ENCODE peak calls at places on chromosome 9, in nine cellular contexts. W is fibroblast of mammary gland, B is cardiac fibroblast, O is endothelial cell of umbilical vein, V is choroid plexus epithelial cell, H is pancreas, J is breast epithelium, G is fibroblast of pulmonary artery, F is tibial artery. D is an unnamed sample.

GRCh38 chr9:77954018-77954417 is 77.6 kb downstream of the GNAQ start:
- DNase-seq in W (peak), B (peak), O (no peak), V (peak), H (no peak), J (no peak), G (no peak), F (no peak), D (no peak)

GRCh38 chr9:76310991-76311390 is 83.2 kb downstream of the RFK start:
- DNase-seq in W (no peak), B (no peak), O (no peak), V (no peak), H (no peak), J (no peak), G (no peak), F (no peak), D (no peak)

GRCh38 chr9:21747171-21747570 is 55.3 kb upstream of the MTAP start:
- DNase-seq in W (peak), B (peak), O (no peak), V (peak), H (no peak), J (no peak), G (peak), F (no peak), D (no peak)

GRCh38 chr9:83425240-83425639 is 113.0 kb downstream of the FRMD3 start:
- DNase-seq in W (no peak), B (peak), O (no peak), V (no peak), H (no peak), J (no peak), G (no peak), F (no peak), D (no peak)

GRCh38 chr9:16530669-16531461 is 339.6 kb downstream of the BNC2 start:
- DNase-seq in W (peak), B (no peak), O (no peak), V (peak), H (no peak), J (no peak), G (peak), F (no peak), D (no peak)

GRCh38 chr9:116701940-116702642 is 15.0 kb downstream of the TRIM32 start:
- DNase-seq in W (no peak), B (peak), O (no peak), V (peak), H (no peak), J (no peak), G (no peak), F (no peak), D (no peak)

GRCh38 chr9:121819511-121820231 is 168.2 kb downstream of the DAB2IP start:
- DNase-seq in W (peak), B (no peak), O (peak), V (peak), H (no peak), J (no peak), G (no peak), F (no peak), D (peak)

GRCh38 chr9:125839322-125839721 is 92.1 kb downstream of the PBX3 start:
- DNase-seq in W (no peak), B (no peak), O (peak), V (no peak), H (no peak), J (no peak), G (no peak), F (no peak), D (no peak)

GRCh38 chr9:129070670-129071525 is 10.0 kb upstream of the DOLPP1 start:
- DNase-seq in W (no peak), B (no peak), O (no peak), V (no peak), H (no peak), J (no peak), G (no peak), F (no peak), D (no peak)

GRCh38 chr9:89839952-89840351 is 235.1 kb downstream of the GADD45G start:
- DNase-seq in W (no peak), B (no peak), O (no peak), V (no peak), H (no peak), J (no peak), G (no peak), F (no peak), D (no peak)

GRCh38 chr9:117307701-117308100 is 107.2 kb downstream of the ASTN2 start:
- DNase-seq in W (no peak), B (no peak), O (no peak), V (no peak), H (no peak), J (no peak), G (no peak), F (no peak), D (no peak)

GRCh38 chr9:105968811-105969466 is 274.6 kb downstream of the TMEM38B start:
- DNase-seq in W (no peak), B (no peak), O (no peak), V (no peak), H (no peak), J (no peak), G (no peak), F (no peak), D (no peak)

GRCh38 chr9:105969672-105970071 is 275.3 kb downstream of the TMEM38B start:
- DNase-seq in W (no peak), B (no peak), O (no peak), V (no peak), H (no peak), J (no peak), G (no peak), F (no peak), D (no peak)

GRCh38 chr9:105973811-105974407 is 279.6 kb downstream of the TMEM38B start:
- DNase-seq in W (peak), B (no peak), O (no peak), V (peak), H (no peak), J (no peak), G (peak), F (no peak), D (no peak)

GRCh38 chr9:105976257-105976656 is 281.9 kb downstream of the TMEM38B start:
- DNase-seq in W (no peak), B (no peak), O (no peak), V (no peak), H (no peak), J (no peak), G (no peak), F (no peak), D (no peak)

DNA sequence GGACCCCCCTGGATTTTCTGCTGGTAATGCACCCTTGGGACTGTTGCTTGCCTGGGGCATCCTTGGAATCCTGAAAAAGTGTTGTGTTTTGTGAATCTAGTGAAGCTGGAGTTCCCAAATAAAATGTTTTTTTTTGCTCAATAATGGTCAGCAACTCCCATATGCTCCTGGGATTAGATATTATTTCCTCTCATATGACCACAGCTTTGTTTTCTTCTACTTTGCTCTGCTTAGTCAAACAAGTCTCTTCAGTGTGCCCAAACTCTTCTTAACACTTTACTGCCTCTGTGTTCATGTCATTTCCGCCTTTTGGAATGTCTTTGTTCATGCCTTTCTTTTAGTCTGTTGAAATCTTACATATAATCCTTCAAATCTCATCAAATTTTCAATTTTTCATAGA is 278.5 kb downstream of the TMEM38B start:
- DNase-seq in W (no peak), B (no peak), O (no peak), V (no peak), H (no peak), J (no peak), G (no peak), F (no peak), D (no peak)
- TF ChIP-seq CTCF in W (no peak), B (no peak), O (no peak), V (no peak), H (no peak), J (no peak), G (no peak), F (no peak), D (no peak)

DNA sequence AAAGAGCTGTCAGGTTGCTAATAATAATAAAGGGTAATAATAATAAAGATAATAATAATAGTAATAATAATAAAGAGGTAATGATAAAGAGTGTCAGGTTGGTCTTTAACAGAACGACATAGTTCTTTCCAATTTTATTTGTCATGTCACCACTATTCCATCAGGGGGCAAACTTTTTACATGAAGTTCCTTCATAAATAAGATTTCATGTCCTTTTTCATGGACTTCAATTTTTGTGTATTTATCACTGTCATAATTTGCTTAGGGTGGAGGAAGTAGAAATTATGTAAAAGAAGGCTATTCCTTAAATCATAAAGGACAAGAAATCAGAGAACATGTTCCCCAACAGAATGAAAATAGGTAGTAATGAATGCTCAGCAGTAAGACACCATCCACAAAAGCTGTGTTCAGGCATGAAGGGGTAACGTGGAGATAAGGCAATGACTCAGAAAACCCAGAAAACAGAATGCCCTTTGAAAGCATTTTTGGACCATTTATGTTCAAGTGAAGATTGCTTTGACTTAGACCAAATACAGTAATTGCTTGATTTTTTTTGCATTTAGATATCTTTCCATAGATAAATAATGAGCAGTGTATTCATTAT is 72.7 kb downstream of the ZFAND5 start:
- DNase-seq in W (peak), B (peak), O (peak), V (peak), H (no peak), J (no peak), G (peak), F (no peak), D (peak)
- TF ChIP-seq CTCF in W (peak), B (peak), O (peak), V (peak), H (peak), J (peak), G (peak), F (peak), D (peak)

GRCh38 chr9:108466238-108466637 is 389.5 kb downstream of the ACTL7B start:
- DNase-seq in W (no peak), B (no peak), O (no peak), V (no peak), H (no peak), J (no peak), G (no peak), F (no peak), D (no peak)

GRCh38 chr9:108463927-108464606 is 391.7 kb downstream of the ACTL7B start:
- DNase-seq in W (peak), B (no peak), O (no peak), V (no peak), H (no peak), J (peak), G (peak), F (peak), D (no peak)

GRCh38 chr9:108468364-108468763 is 387.4 kb downstream of the ACTL7B start:
- DNase-seq in W (peak), B (peak), O (peak), V (peak), H (no peak), J (no peak), G (peak), F (no peak), D (peak)

GRCh38 chr9:108469654-108470053 is 386.1 kb downstream of the ACTL7B start:
- DNase-seq in W (peak), B (peak), O (peak), V (peak), H (no peak), J (no peak), G (peak), F (no peak), D (peak)

GRCh38 chr9:108467653-108468324 is 388.0 kb downstream of the ACTL7B start:
- DNase-seq in W (peak), B (peak), O (no peak), V (no peak), H (no peak), J (no peak), G (peak), F (no peak), D (peak)
- TF ChIP-seq CTCF in W (peak), B (no peak), O (no peak), V (no peak), H (no peak), J (no peak), G (no peak), F (no peak), D (no peak)

DNA sequence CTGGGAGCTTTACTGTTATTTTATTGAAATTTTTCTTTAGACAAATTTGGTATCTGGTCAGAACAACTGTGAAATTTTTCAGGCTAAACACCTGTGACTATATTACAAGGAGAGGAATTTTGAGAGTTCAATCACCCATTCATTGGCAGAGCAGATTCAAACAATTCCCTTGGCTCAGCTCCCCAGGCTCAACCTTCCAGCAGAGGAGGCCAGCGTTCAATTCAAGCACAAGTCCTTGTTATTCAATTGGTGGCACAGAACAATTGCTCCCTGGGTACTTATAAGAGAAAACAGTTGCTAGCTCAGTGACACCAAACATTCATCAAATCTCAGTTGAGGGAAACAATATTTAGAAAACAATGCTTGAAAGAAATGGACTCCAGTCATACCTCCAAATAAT is 83.3 kb downstream of the SUSD1 start:
- DNase-seq in W (peak), B (peak), O (peak), V (peak), H (no peak), J (no peak), G (peak), F (no peak), D (peak)
- TF ChIP-seq CTCF in W (peak), B (peak), O (no peak), V (peak), H (no peak), J (no peak), G (peak), F (no peak), D (peak)

GRCh38 chr9:130432362-130432761 is 12.4 kb upstream of the ASS1 start:
- DNase-seq in W (no peak), B (no peak), O (no peak), V (no peak), H (no peak), J (no peak), G (no peak), F (no peak), D (no peak)

GRCh38 chr9:130432796-130433167 is 12.0 kb upstream of the ASS1 start:
- DNase-seq in W (no peak), B (no peak), O (no peak), V (no peak), H (no peak), J (no peak), G (no peak), F (no peak), D (no peak)

GRCh38 chr9:130433947-130434262 is 10.9 kb upstream of the ASS1 start:
- DNase-seq in W (no peak), B (no peak), O (no peak), V (no peak), H (no peak), J (no peak), G (no peak), F (no peak), D (no peak)

GRCh38 chr9:130431536-130432303 is 13.0 kb upstream of the ASS1 start:
- DNase-seq in W (no peak), B (no peak), O (no peak), V (no peak), H (no peak), J (no peak), G (no peak), F (no peak), D (no peak)

DNA sequence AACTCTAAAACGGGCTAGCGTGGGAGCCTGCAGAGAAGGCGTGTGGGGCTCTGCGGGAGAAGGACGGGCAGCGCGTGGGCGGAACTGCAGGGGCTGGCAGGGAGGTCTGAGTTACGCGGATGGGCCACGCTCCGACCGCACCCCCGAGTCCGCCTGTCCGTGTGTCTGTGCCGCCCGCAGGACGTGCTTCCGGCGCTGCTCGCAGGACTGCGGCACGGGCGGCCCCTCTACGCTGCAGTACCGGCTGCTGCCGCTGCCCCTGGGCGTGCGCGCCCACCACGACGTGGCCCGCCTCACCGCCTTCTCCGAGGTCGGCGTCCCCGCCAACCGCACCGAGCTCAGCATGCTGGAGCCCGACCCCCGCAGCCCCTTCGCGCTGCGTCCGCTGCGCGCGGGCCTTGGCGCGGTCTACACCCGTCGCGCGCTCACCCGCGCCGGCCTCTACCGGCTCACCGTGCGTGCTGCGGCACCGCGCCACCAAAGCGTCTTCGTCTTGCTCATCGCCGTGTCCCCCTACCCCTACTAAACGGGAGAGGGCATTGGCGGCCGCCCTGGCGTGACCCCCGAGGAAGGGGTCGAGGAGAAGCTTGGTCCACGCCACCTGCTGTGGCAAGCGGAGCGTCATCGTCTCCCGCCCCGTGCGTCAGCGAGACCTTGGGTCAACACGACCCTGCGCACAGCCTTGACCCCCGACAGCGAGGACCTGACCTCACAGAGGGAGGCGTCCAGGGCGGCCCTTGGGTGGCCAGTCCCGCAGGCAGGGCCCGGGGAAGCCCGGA is 11.4 kb upstream of the ASS1 start:
- DNase-seq in W (no peak), B (peak), O (peak), V (peak), H (no peak), J (no peak), G (peak), F (no peak), D (peak)
- TF ChIP-seq CTCF in W (no peak), B (peak), O (peak), V (peak), H (peak), J (peak), G (no peak), F (peak), D (peak)

GRCh38 chr9:93965830-93966577 is 10.8 kb upstream of the BARX1 start:
- DNase-seq in W (no peak), B (no peak), O (no peak), V (no peak), H (no peak), J (no peak), G (no peak), F (no peak), D (no peak)
- TF ChIP-seq CTCF in W (no peak), B (peak), O (no peak), V (peak), H (no peak), J (peak), G (peak), F (no peak), D (peak)

DNA sequence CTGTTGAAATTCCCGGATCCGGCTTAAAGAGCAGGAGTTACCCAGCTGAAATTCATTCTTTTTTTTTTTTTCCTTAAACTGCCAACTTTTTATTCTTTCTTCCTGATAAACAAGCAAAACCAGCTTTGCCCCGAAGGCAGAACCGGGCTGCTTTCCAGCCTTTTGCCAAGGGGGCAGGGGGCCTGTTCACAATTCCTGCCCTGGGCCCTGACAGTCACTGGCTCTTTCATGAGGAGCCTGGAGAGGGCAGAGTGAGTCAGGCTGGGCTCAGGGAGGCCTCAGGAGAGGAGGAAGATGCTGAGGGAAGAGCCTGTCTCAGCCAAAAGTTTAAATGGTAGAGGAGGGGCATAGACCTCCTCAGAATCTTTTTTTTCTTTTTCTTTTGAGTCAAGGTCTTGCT is 4.8 kb downstream of the GLIPR2 start:
- DNase-seq in W (peak), B (peak), O (no peak), V (peak), H (no peak), J (peak), G (peak), F (no peak), D (peak)
- TF ChIP-seq CTCF in W (peak), B (peak), O (no peak), V (peak), H (no peak), J (no peak), G (peak), F (peak), D (peak)

DNA sequence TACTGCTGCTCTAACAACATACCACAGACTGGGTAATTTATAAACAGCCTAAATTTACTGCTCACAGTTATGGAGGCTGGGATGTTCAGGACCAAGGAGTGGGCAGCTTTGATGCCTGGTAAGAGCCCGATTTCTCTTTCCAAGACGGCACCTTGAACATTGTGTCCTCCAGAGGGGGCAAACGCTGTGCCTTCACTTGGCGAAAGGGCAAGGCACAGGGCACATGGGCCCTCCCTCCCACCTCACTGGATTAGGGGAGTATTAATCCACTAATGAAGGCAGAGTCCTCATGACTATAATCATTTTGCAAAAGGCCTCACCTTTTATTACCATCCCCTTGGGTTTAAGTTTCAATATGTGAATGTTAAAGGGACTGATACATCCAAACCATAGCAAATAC is 397.7 kb downstream of the TMEM38B start:
- DNase-seq in W (no peak), B (no peak), O (no peak), V (no peak), H (no peak), J (no peak), G (no peak), F (no peak), D (no peak)
- TF ChIP-seq CTCF in W (no peak), B (no peak), O (no peak), V (no peak), H (no peak), J (no peak), G (no peak), F (no peak), D (no peak)

GRCh38 chr9:95937131-95937530 is 61.6 kb downstream of the ERCC6L2 start:
- DNase-seq in W (no peak), B (no peak), O (no peak), V (no peak), H (no peak), J (no peak), G (no peak), F (no peak), D (no peak)

GRCh38 chr9:95939472-95939871 is 64.0 kb downstream of the ERCC6L2 start:
- DNase-seq in W (no peak), B (no peak), O (no peak), V (no peak), H (no peak), J (no peak), G (no peak), F (no peak), D (no peak)

GRCh38 chr9:95936579-95937075 is 61.1 kb downstream of the ERCC6L2 start:
- DNase-seq in W (no peak), B (no peak), O (no peak), V (no peak), H (no peak), J (no peak), G (no peak), F (no peak), D (no peak)

GRCh38 chr9:95940265-95940664 is 64.8 kb downstream of the ERCC6L2 start:
- DNase-seq in W (no peak), B (peak), O (no peak), V (peak), H (no peak), J (no peak), G (no peak), F (no peak), D (no peak)

GRCh38 chr9:95938724-95939123 is 63.2 kb downstream of the ERCC6L2 start:
- DNase-seq in W (no peak), B (peak), O (no peak), V (peak), H (no peak), J (no peak), G (no peak), F (no peak), D (no peak)
- TF ChIP-seq CTCF in W (peak), B (peak), O (no peak), V (no peak), H (no peak), J (no peak), G (no peak), F (no peak), D (peak)

D was measured in HFFc6.